ENCODE peak calls at places on chromosomes 1 and 21, in seven cellular contexts. S, U, I, H, J, G and E are unnamed samples.

GRCh38 chr1:214660900-214661299 is 57.9 kb downstream of the CENPF start:
- DNase-seq in I (peak), U (no peak), G (no peak), H (peak), J (peak), S (no peak), E (no peak)

GRCh38 chr1:160070243-160071163 is 543 bp upstream of the KCNJ10 start:
- DNase-seq in J (peak), S (no peak), H (no peak), G (peak), U (peak), I (peak), E (peak)

GRCh38 chr1:203045821-203046594 is 19.7 kb downstream of the PPFIA4 start:
- DNase-seq in U (no peak), G (no peak), J (peak), I (no peak), S (no peak), H (no peak), E (no peak)

GRCh38 chr21:44391345-44392091 is 38.1 kb downstream of the TRPM2 start:
- DNase-seq in I (no peak), S (peak), H (no peak), G (no peak), U (no peak), J (no peak), E (no peak)

GRCh38 chr1:8477199-8477982 is 159.5 kb downstream of the SLC45A1 start:
- DNase-seq in G (no peak), I (no peak), H (peak), U (no peak), S (no peak), J (peak), E (no peak)

GRCh38 chr1:100722211-100722610 is 2.7 kb downstream of the VCAM1 start:
- DNase-seq in J (no peak), S (no peak), U (no peak), I (no peak), H (no peak), G (no peak), E (no peak)

GRCh38 chr1:64246294-64246917 is 43.0 kb downstream of the UBE2U start:
- DNase-seq in I (no peak), H (no peak), U (no peak), J (peak), G (peak), S (no peak), E (peak)

GRCh38 chr1:108719654-108720435 is 7.1 kb downstream of the FNDC7 start:
- DNase-seq in S (no peak), J (peak), I (no peak), U (peak), G (no peak), H (peak), E (no peak)

GRCh38 chr1:161502641-161503393 is 2.4 kb upstream of the FCGR2A start:
- DNase-seq in I (no peak), H (no peak), S (no peak), G (no peak), U (no peak), J (peak), E (no peak)

GRCh38 chr1:82161651-82162238 is 361.0 kb downstream of the ADGRL2 start:
- DNase-seq in I (no peak), G (peak), S (no peak), U (no peak), J (peak), H (no peak), E (no peak)

GRCh38 chr1:206922524-206922923 is 783 bp upstream of the FCMR start:
- DNase-seq in I (no peak), U (no peak), G (no peak), H (no peak), S (no peak), J (no peak), E (no peak)

GRCh38 chr1:108892356-108893140 is 15.8 kb downstream of the GPSM2 start:
- DNase-seq in U (no peak), I (no peak), G (no peak), S (no peak), H (no peak), J (peak), E (no peak)

GRCh38 chr1:5724847-5725246 is 267.4 kb downstream of the NPHP4 start:
- DNase-seq in U (no peak), G (no peak), S (no peak), J (no peak), H (no peak), I (no peak), E (no peak)

GRCh38 chr1:179779645-179780272 is 36.7 kb downstream of the FAM163A start:
- DNase-seq in U (no peak), I (no peak), G (no peak), H (no peak), J (peak), S (no peak), E (no peak)

GRCh38 chr1:93768380-93768863 is 86.8 kb upstream of the BCAR3 start:
- DNase-seq in G (no peak), U (no peak), S (no peak), J (no peak), H (no peak), I (no peak), E (no peak)

GRCh38 chr1:47776554-47777156 is 220.5 kb downstream of the TRABD2B start:
- DNase-seq in U (no peak), H (no peak), G (peak), J (no peak), S (no peak), I (no peak), E (peak)